ENCODE peak calls at places on chromosomes 12 and 14, in seven cellular contexts. D, Z, L, X, C, J and K are unnamed samples.
A peak's percentile ranks its signal among the peaks of the same experiment; 100 is the strongest.

GRCh38 chr12:1882850-1883470 is 35.5 kb downstream of the CACNA2D4 start:
- DNase-seq in Z (no peak), D (no peak), L (no peak), J (no peak), C (no peak), X (no peak), K (peak; percentile 4)

GRCh38 chr14:76546426-76547221 is 170.7 kb downstream of the ESRRB start:
- DNase-seq in J (peak; percentile 72), X (no peak), Z (no peak), C (peak; percentile 16), L (no peak), D (peak; percentile 47), K (no peak)

GRCh38 chr14:93019367-93019843 is 96.3 kb downstream of the ITPK1 start:
- DNase-seq in C (no peak), J (no peak), X (no peak), Z (no peak), L (no peak), D (peak; percentile 65), K (no peak)

GRCh38 chr12:28063355-28063885 is 90.9 kb upstream of the PTHLH start:
- DNase-seq in X (no peak), J (no peak), D (no peak), Z (no peak), L (no peak), C (no peak), K (no peak)

GRCh38 chr14:90184094-90184493 is 72.3 kb upstream of the PSMC1 start:
- DNase-seq in D (no peak), X (no peak), L (no peak), C (no peak), J (no peak), Z (no peak), K (no peak)

GRCh38 chr14:73500360-73500759 is 9.6 kb downstream of the RIOX1 start:
- DNase-seq in J (peak; percentile 64), X (no peak), Z (no peak), D (no peak), L (no peak), C (no peak), K (no peak)

GRCh38 chr12:2664721-2665577 is 129.8 kb upstream of the FKBP4 start:
- DNase-seq in C (no peak), Z (no peak), J (no peak), D (no peak), L (no peak), X (no peak), K (no peak)

GRCh38 chr14:54711312-54711711 is 144.4 kb downstream of the SAMD4A start:
- DNase-seq in Z (no peak), X (no peak), C (no peak), D (no peak), L (no peak), J (no peak), K (no peak)

GRCh38 chr12:121767525-121768016 is 25.9 kb downstream of the RHOF start:
- DNase-seq in D (peak; percentile 22), L (no peak), X (no peak), J (no peak), C (peak; percentile 85), Z (peak; percentile 34), K (peak; percentile 82)

GRCh38 chr14:90608281-90608680 is 207.9 kb downstream of the TTC7B start:
- DNase-seq in D (no peak), X (no peak), Z (no peak), C (no peak), J (no peak), L (no peak), K (no peak)

GRCh38 chr12:111209779-111210178 is 159.1 kb downstream of the PHETA1 start:
- DNase-seq in X (no peak), C (no peak), D (no peak), L (no peak), J (no peak), Z (no peak), K (no peak)

GRCh38 chr14:90453401-90453951 is 56.6 kb downstream of the CALM1 start:
- DNase-seq in D (peak; percentile 30), X (no peak), J (no peak), Z (peak; percentile 12), C (no peak), L (no peak), K (no peak)

GRCh38 chr14:31326111-31326510 is 94.2 kb downstream of the HEATR5A start:
- DNase-seq in J (peak; percentile 31), C (peak; percentile 57), X (no peak), D (no peak), Z (no peak), L (peak; percentile 16), K (no peak)

GRCh38 chr12:62211510-62211909 is 48.7 kb upstream of the USP15 start:
- DNase-seq in J (peak; percentile 77), Z (no peak), D (no peak), L (no peak), C (peak; percentile 31), X (no peak), K (no peak)

GRCh38 chr12:118537481-118537917 is 161.1 kb downstream of the SUDS3 start:
- DNase-seq in C (no peak), X (no peak), D (peak; percentile 60), J (no peak), L (no peak), Z (no peak), K (no peak)

GRCh38 chr14:103723176-103724081 is 7.8 kb downstream of the ZFYVE21 start:
- DNase-seq in Z (no peak), L (no peak), J (no peak), X (no peak), C (no peak), D (no peak), K (peak; percentile 62)

GRCh38 chr14:71372411-71372838 is 465.2 kb downstream of the PCNX1 start:
- DNase-seq in J (peak; percentile 92), X (no peak), C (peak; percentile 82), Z (no peak), D (no peak), L (peak; percentile 94), K (peak; percentile 22)

GRCh38 chr12:27840229-27840999 is 60.4 kb upstream of the MANSC4 start:
- DNase-seq in J (peak; percentile 7), L (no peak), X (no peak), C (no peak), D (no peak), Z (no peak), K (no peak)

GRCh38 chr14:20989787-20990600 is at the start of gene METTL17:
- DNase-seq in J (peak; percentile 98), L (peak; percentile 93), X (peak; percentile 65), Z (peak; percentile 80), C (peak; percentile 97), D (peak; percentile 83), K (peak; percentile 93)

GRCh38 chr14:44759263-44759662 is 202.5 kb downstream of the KLHL28 start:
- DNase-seq in D (no peak), L (no peak), Z (no peak), X (no peak), J (no peak), C (no peak), K (no peak)

GRCh38 chr14:95521001-95521400 is 4.6 kb upstream of the SYNE3 start:
- DNase-seq in L (no peak), C (no peak), J (no peak), D (no peak), X (no peak), Z (no peak), K (no peak)

GRCh38 chr12:124637586-124637985 is 70.2 kb upstream of the NCOR2 start:
- DNase-seq in X (no peak), L (no peak), C (no peak), J (peak; percentile 81), Z (no peak), D (no peak), K (no peak)

GRCh38 chr12:63948211-63948610 is 103.7 kb downstream of the SRGAP1 start:
- DNase-seq in Z (no peak), X (no peak), C (no peak), L (no peak), J (no peak), D (no peak), K (no peak)